ENCODE peak calls at places on chromosomes 16 and 17, in six cellular contexts. M is stimulated activated CD4-positive, alpha-beta T cell treated with anti-CD3 and anti-CD28 coated beads, Interleukin-15, amount 100 ng/mL, for 24 hours; A is HuH-7.5; L is iris pigment epithelial cell; E is tibial nerve; W is EL. Q is an unnamed sample.

GRCh38 chr16:4009177-4009576 is 107.1 kb downstream of the ADCY9 start:
- DNase-seq in M (no peak), A (no peak), L (no peak), E (no peak), W (no peak), Q (no peak)

GRCh38 chr16:50086176-50086575 is 20.4 kb downstream of the HEATR3 start:
- DNase-seq in M (no peak), A (no peak), L (no peak), E (no peak), W (no peak), Q (no peak)

GRCh38 chr16:73365010-73365409 is 317.1 kb upstream of the ZFHX3 start:
- DNase-seq in M (no peak), A (no peak), L (peak; percentile 3), E (no peak), W (peak; percentile 27), Q (no peak)

GRCh38 chr17:12415031-12415430 is 250.7 kb upstream of the MYOCD start:
- DNase-seq in M (no peak), A (no peak), L (peak; percentile 89), E (no peak), W (peak; percentile 64), Q (peak; percentile 76)

GRCh38 chr16:4410335-4411075 is 5.9 kb downstream of the CORO7 start:
- DNase-seq in M (no peak), A (no peak), L (peak; percentile 95), E (peak; percentile 69), W (peak; percentile 90), Q (peak; percentile 86)

GRCh38 chr17:35577826-35578194 is 561 bp downstream of the PEX12 start:
- DNase-seq in M (peak; percentile 19), A (no peak), L (peak; percentile 47), E (no peak), W (peak; percentile 20), Q (peak; percentile 36)

GRCh38 chr17:37693328-37693727 is 50.1 kb upstream of the DDX52 start:
- DNase-seq in M (no peak), A (no peak), L (no peak), E (no peak), W (no peak), Q (no peak)

GRCh38 chr17:63545302-63545928 is 4.9 kb upstream of the DCAF7 start:
- DNase-seq in M (no peak), A (no peak), L (no peak), E (no peak), W (no peak), Q (no peak)

GRCh38 chr17:48198950-48199541 is 91.5 kb downstream of the SNX11 start:
- DNase-seq in M (no peak), A (no peak), L (peak; percentile 14), E (no peak), W (no peak), Q (no peak)

GRCh38 chr17:40450175-40450574 is 6.9 kb downstream of the IGFBP4 start:
- DNase-seq in M (peak; percentile 62), A (peak; percentile 55), L (no peak), E (peak; percentile 50), W (peak; percentile 49), Q (peak; percentile 66)

GRCh38 chr17:64024781-64025731 is 4.6 kb upstream of the ICAM2 start:
- DNase-seq in M (peak; percentile 44), A (no peak), L (peak; percentile 34), E (no peak), W (peak; percentile 48), Q (peak; percentile 55)

GRCh38 chr17:38749222-38750043 is 1.3 kb upstream of the PCGF2 start:
- DNase-seq in M (peak; percentile 32), A (peak; percentile 50), L (peak; percentile 63), E (peak; percentile 79), W (peak; percentile 89), Q (peak; percentile 89)

GRCh38 chr17:7323731-7324437 is 5.3 kb downstream of the NEURL4 start:
- DNase-seq in M (peak; percentile 72), A (peak; percentile 80), L (no peak), E (peak; percentile 41), W (peak; percentile 52), Q (peak; percentile 69)

GRCh38 chr17:66904760-66905637 is 59.5 kb upstream of the CACNG4 start:
- DNase-seq in M (no peak), A (no peak), L (peak; percentile 71), E (no peak), W (peak; percentile 63), Q (peak; percentile 60)

GRCh38 chr16:56610609-56611111 is 2.3 kb downstream of the MT2A start:
- DNase-seq in M (peak; percentile 65), A (no peak), L (peak; percentile 70), E (no peak), W (peak; percentile 35), Q (peak; percentile 37)

GRCh38 chr16:89222931-89223330 is 5.4 kb downstream of the ZNF778 start:
- DNase-seq in M (no peak), A (no peak), L (no peak), E (no peak), W (no peak), Q (no peak)

GRCh38 chr16:8355714-8356113 is 234.6 kb downstream of the TMEM114 start:
- DNase-seq in M (no peak), A (no peak), L (no peak), E (no peak), W (no peak), Q (no peak)

GRCh38 chr17:77577491-77577890 is 381.0 kb upstream of the TNRC6C start:
- DNase-seq in M (no peak), A (no peak), L (no peak), E (no peak), W (no peak), Q (no peak)

GRCh38 chr17:32281011-32281451 is 15.4 kb downstream of the RHBDL3 start:
- DNase-seq in M (no peak), A (no peak), L (no peak), E (peak; percentile 19), W (no peak), Q (no peak)

GRCh38 chr16:1101133-1101532 is 5.1 kb upstream of the C1QTNF8 start:
- DNase-seq in M (no peak), A (no peak), L (no peak), E (no peak), W (no peak), Q (no peak)

GRCh38 chr16:83315271-83315670 is 492.5 kb upstream of the HSBP1 start:
- DNase-seq in M (no peak), A (no peak), L (peak; percentile 59), E (no peak), W (peak; percentile 48), Q (peak; percentile 50)

GRCh38 chr16:60771138-60771537 is 1265.1 kb downstream of the CDH8 start:
- DNase-seq in M (no peak), A (no peak), L (no peak), E (no peak), W (no peak), Q (no peak)

GRCh38 chr16:23699100-23699499 is 13.9 kb downstream of the ERN2 start:
- DNase-seq in M (no peak), A (no peak), L (no peak), E (no peak), W (no peak), Q (no peak)

GRCh38 chr17:37743875-37744632 is 805 bp downstream of the HNF1B start:
- DNase-seq in M (peak; percentile 34), A (peak; percentile 47), L (no peak), E (no peak), W (no peak), Q (no peak)

GRCh38 chr17:56653877-56654276 is 60.4 kb downstream of the NOG start:
- DNase-seq in M (peak; percentile 73), A (no peak), L (peak; percentile 72), E (no peak), W (peak; percentile 79), Q (peak; percentile 83)

GRCh38 chr17:58679263-58680037 is 12.4 kb downstream of the TEX14 start:
- DNase-seq in M (no peak), A (no peak), L (peak; percentile 50), E (no peak), W (peak; percentile 47), Q (peak; percentile 85)

GRCh38 chr16:48447940-48448536 is 62.8 kb upstream of the SIAH1 start:
- DNase-seq in M (no peak), A (no peak), L (no peak), E (no peak), W (no peak), Q (no peak)

GRCh38 chr16:561957-562938 is 2.1 kb downstream of the PRR35 start:
- DNase-seq in M (no peak), A (no peak), L (no peak), E (no peak), W (no peak), Q (no peak)

GRCh38 chr16:57533366-57533617 is 3.1 kb downstream of the CCDC102A start:
- DNase-seq in M (no peak), A (no peak), L (no peak), E (no peak), W (no peak), Q (no peak)

GRCh38 chr17:59423137-59423703 is 91.8 kb downstream of the YPEL2 start:
- DNase-seq in M (no peak), A (no peak), L (peak; percentile 75), E (peak; percentile 31), W (peak; percentile 76), Q (peak; percentile 77)

Q was measured in ELR.